ENCODE peak calls at places on chromosomes 13 and 19, in five cellular contexts. One of them, this sample, is unnamed.

GRCh38 chr13:50993908-50994307 is 84.3 kb downstream of the RNASEH2B start:
- DNase-seq in cardiac fibroblast: peak; percentile 87
- DNase-seq in HEK293T: no peak
- DNase-seq in NCI-H2029: no peak
- DNase-seq in stimulated activated CD4-positive, alpha-beta T cell treated with anti-CD3 and anti-CD28 coated beads, Interleukin-12 subunit alpha, Interleukin-12 subunit beta, amount 100 ng/mL, for 4 hours: no peak
- DNase-seq in this sample: no peak

GRCh38 chr13:50131998-50132936 is 117.0 kb downstream of the KCNRG start:
- DNase-seq in cardiac fibroblast: no peak
- DNase-seq in HEK293T: no peak
- DNase-seq in NCI-H2029: no peak
- DNase-seq in stimulated activated CD4-positive, alpha-beta T cell treated with anti-CD3 and anti-CD28 coated beads, Interleukin-12 subunit alpha, Interleukin-12 subunit beta, amount 100 ng/mL, for 4 hours: peak; percentile 21
- DNase-seq in this sample: no peak

GRCh38 chr13:51269039-51269438 is 46.8 kb downstream of the FAM124A start:
- DNase-seq in cardiac fibroblast: peak; percentile 33
- DNase-seq in HEK293T: no peak
- DNase-seq in NCI-H2029: no peak
- DNase-seq in stimulated activated CD4-positive, alpha-beta T cell treated with anti-CD3 and anti-CD28 coated beads, Interleukin-12 subunit alpha, Interleukin-12 subunit beta, amount 100 ng/mL, for 4 hours: no peak
- DNase-seq in this sample: no peak

GRCh38 chr13:96822900-96823299 is 171.4 kb downstream of the OXGR1 start:
- DNase-seq in cardiac fibroblast: no peak
- DNase-seq in HEK293T: peak; percentile 32
- DNase-seq in NCI-H2029: no peak
- DNase-seq in stimulated activated CD4-positive, alpha-beta T cell treated with anti-CD3 and anti-CD28 coated beads, Interleukin-12 subunit alpha, Interleukin-12 subunit beta, amount 100 ng/mL, for 4 hours: no peak
- DNase-seq in this sample: peak; percentile 79

GRCh38 chr19:5727453-5728050 is 7.1 kb downstream of the CATSPERD start:
- DNase-seq in cardiac fibroblast: no peak
- DNase-seq in HEK293T: no peak
- DNase-seq in NCI-H2029: no peak
- DNase-seq in stimulated activated CD4-positive, alpha-beta T cell treated with anti-CD3 and anti-CD28 coated beads, Interleukin-12 subunit alpha, Interleukin-12 subunit beta, amount 100 ng/mL, for 4 hours: no peak
- DNase-seq in this sample: no peak

GRCh38 chr19:16016226-16017137 is 59.8 kb upstream of the TPM4 start:
- DNase-seq in cardiac fibroblast: no peak
- DNase-seq in HEK293T: no peak
- DNase-seq in NCI-H2029: no peak
- DNase-seq in stimulated activated CD4-positive, alpha-beta T cell treated with anti-CD3 and anti-CD28 coated beads, Interleukin-12 subunit alpha, Interleukin-12 subunit beta, amount 100 ng/mL, for 4 hours: no peak
- DNase-seq in this sample: no peak

GRCh38 chr13:24203726-24204295 is 43.3 kb downstream of the SPATA13 start:
- DNase-seq in cardiac fibroblast: no peak
- DNase-seq in HEK293T: no peak
- DNase-seq in NCI-H2029: no peak
- DNase-seq in stimulated activated CD4-positive, alpha-beta T cell treated with anti-CD3 and anti-CD28 coated beads, Interleukin-12 subunit alpha, Interleukin-12 subunit beta, amount 100 ng/mL, for 4 hours: no peak
- DNase-seq in this sample: no peak

GRCh38 chr19:56310462-56310861 is 4.2 kb downstream of the ZSCAN5A start:
- DNase-seq in cardiac fibroblast: no peak
- DNase-seq in HEK293T: no peak
- DNase-seq in NCI-H2029: no peak
- DNase-seq in stimulated activated CD4-positive, alpha-beta T cell treated with anti-CD3 and anti-CD28 coated beads, Interleukin-12 subunit alpha, Interleukin-12 subunit beta, amount 100 ng/mL, for 4 hours: no peak
- DNase-seq in this sample: no peak

GRCh38 chr13:26983533-26984315 is 187.9 kb downstream of the USP12 start:
- DNase-seq in cardiac fibroblast: peak; percentile 26
- DNase-seq in HEK293T: no peak
- DNase-seq in NCI-H2029: no peak
- DNase-seq in stimulated activated CD4-positive, alpha-beta T cell treated with anti-CD3 and anti-CD28 coated beads, Interleukin-12 subunit alpha, Interleukin-12 subunit beta, amount 100 ng/mL, for 4 hours: no peak
- DNase-seq in this sample: no peak

GRCh38 chr19:38250821-38251563 is 5.2 kb downstream of the PPP1R14A start:
- DNase-seq in cardiac fibroblast: peak; percentile 78
- DNase-seq in HEK293T: no peak
- DNase-seq in NCI-H2029: peak; percentile 13
- DNase-seq in stimulated activated CD4-positive, alpha-beta T cell treated with anti-CD3 and anti-CD28 coated beads, Interleukin-12 subunit alpha, Interleukin-12 subunit beta, amount 100 ng/mL, for 4 hours: no peak
- DNase-seq in this sample: no peak

GRCh38 chr13:68550330-68550729 is 1320.2 kb upstream of the PCDH9 start:
- DNase-seq in cardiac fibroblast: no peak
- DNase-seq in HEK293T: no peak
- DNase-seq in NCI-H2029: no peak
- DNase-seq in stimulated activated CD4-positive, alpha-beta T cell treated with anti-CD3 and anti-CD28 coated beads, Interleukin-12 subunit alpha, Interleukin-12 subunit beta, amount 100 ng/mL, for 4 hours: no peak
- DNase-seq in this sample: no peak

GRCh38 chr19:35164418-35164817 is 9.9 kb downstream of the FXYD5 start:
- DNase-seq in cardiac fibroblast: no peak
- DNase-seq in HEK293T: no peak
- DNase-seq in NCI-H2029: no peak
- DNase-seq in stimulated activated CD4-positive, alpha-beta T cell treated with anti-CD3 and anti-CD28 coated beads, Interleukin-12 subunit alpha, Interleukin-12 subunit beta, amount 100 ng/mL, for 4 hours: no peak
- DNase-seq in this sample: no peak

GRCh38 chr13:26498524-26499208 is 58.8 kb upstream of the WASF3 start:
- DNase-seq in cardiac fibroblast: peak; percentile 12
- DNase-seq in HEK293T: no peak
- DNase-seq in NCI-H2029: no peak
- DNase-seq in stimulated activated CD4-positive, alpha-beta T cell treated with anti-CD3 and anti-CD28 coated beads, Interleukin-12 subunit alpha, Interleukin-12 subunit beta, amount 100 ng/mL, for 4 hours: no peak
- DNase-seq in this sample: no peak